ENCODE peak calls at places on chromosomes 1 and 21, in ten cellular contexts. A is effector CD8-positive, alpha-beta T cell; P is naive thymus-derived CD8-positive, alpha-beta T cell; O is putamen; K is neural crest cell; C is left lobe of liver; Z is iPS DF 6.9; S is activated T-helper 1 cell treated with anti-CD3 and anti-CD28 coated beads, Interleukin-2, amount 50 U/mL, for 16 hours; Y is fibroblast of pulmonary artery; F is ELR. M is an unnamed sample.

GRCh38 chr1:78408830-78409229 is 81.9 kb upstream of the PTGFR start:
- DNase-seq in A (no peak), Y (no peak), F (peak), O (no peak), P (no peak), K (no peak), S (no peak), Z (no peak), C (no peak), M (no peak)

GRCh38 chr1:245988393-245989078 is 518.5 kb downstream of the SMYD3 start:
- DNase-seq in Y (peak), K (no peak), A (no peak), F (no peak), P (no peak), O (no peak), C (no peak), S (no peak), Z (no peak), M (no peak)

GRCh38 chr1:43545686-43546387 is 15.2 kb downstream of the PTPRF start:
- DNase-seq in P (no peak), C (peak), S (no peak), F (peak), Z (peak), A (no peak), O (peak), K (peak), Y (no peak), M (peak)

GRCh38 chr1:8152731-8153702 is 126.9 kb upstream of the ERRFI1 start:
- DNase-seq in A (peak), C (no peak), Z (no peak), P (peak), Y (no peak), F (no peak), O (no peak), K (no peak), S (peak), M (no peak)

GRCh38 chr1:53502641-53503432 is 43.6 kb downstream of the DMRTB1 start:
- DNase-seq in A (no peak), P (no peak), S (no peak), O (no peak), Y (no peak), K (no peak), C (no peak), F (no peak), Z (no peak), M (no peak)

GRCh38 chr1:3692593-3692992 is 40.3 kb downstream of the TP73 start:
- DNase-seq in O (no peak), C (no peak), Z (no peak), F (no peak), K (no peak), S (no peak), Y (no peak), A (no peak), P (no peak), M (no peak)

GRCh38 chr1:208203848-208204609 is 40.2 kb downstream of the PLXNA2 start:
- DNase-seq in S (no peak), Y (peak), F (peak), O (no peak), Z (no peak), K (no peak), C (no peak), A (no peak), P (no peak), M (no peak)

GRCh38 chr1:94542088-94542671 is 621 bp upstream of the F3 start:
- DNase-seq in F (peak), Z (no peak), K (no peak), C (peak), Y (peak), P (no peak), S (no peak), A (no peak), O (peak), M (peak)

GRCh38 chr1:52182874-52183400 is 41.0 kb downstream of the ZFYVE9 start:
- DNase-seq in A (no peak), S (no peak), Z (no peak), C (no peak), P (no peak), K (no peak), O (no peak), Y (no peak), F (no peak), M (no peak)

GRCh38 chr1:41382531-41383090 is 21.4 kb downstream of the FOXO6 start:
- DNase-seq in O (no peak), Z (no peak), F (peak), K (no peak), A (no peak), P (no peak), S (no peak), C (no peak), Y (peak), M (no peak)

GRCh38 chr1:84110629-84111028 is 33.4 kb upstream of the PRKACB start:
- DNase-seq in A (no peak), Z (no peak), K (no peak), S (no peak), O (no peak), P (no peak), C (no peak), F (no peak), Y (no peak), M (no peak)

GRCh38 chr1:21341517-21342078 is 51.3 kb upstream of the ECE1 start:
- DNase-seq in A (no peak), S (no peak), F (no peak), Y (no peak), P (no peak), K (no peak), C (no peak), O (no peak), Z (no peak), M (no peak)

GRCh38 chr1:167650266-167651160 is 20.5 kb downstream of the RCSD1 start:
- DNase-seq in Y (no peak), C (no peak), A (no peak), Z (no peak), O (no peak), F (no peak), P (no peak), S (no peak), K (no peak), M (no peak)

GRCh38 chr1:111127923-111128643 is 11.8 kb downstream of the DRAM2 start:
- DNase-seq in K (no peak), P (no peak), C (no peak), A (no peak), Z (no peak), O (peak), Y (no peak), F (no peak), S (no peak), M (no peak)

GRCh38 chr1:21955474-21956281 is 18.6 kb upstream of the HSPG2 start:
- DNase-seq in C (no peak), Y (peak), P (no peak), S (no peak), O (no peak), Z (no peak), K (no peak), A (no peak), F (no peak), M (no peak)

GRCh38 chr1:173426057-173426456 is 51.1 kb upstream of the PRDX6 start:
- DNase-seq in K (no peak), O (no peak), P (no peak), F (peak), Z (no peak), A (no peak), C (no peak), S (no peak), Y (no peak), M (no peak)

GRCh38 chr21:42578761-42579415 is 65.2 kb downstream of the SLC37A1 start:
- DNase-seq in F (no peak), Z (no peak), P (no peak), O (no peak), A (no peak), S (no peak), C (no peak), K (no peak), Y (no peak), M (no peak)

GRCh38 chr1:216222302-216222701 is 200.9 kb downstream of the USH2A start:
- DNase-seq in A (no peak), K (no peak), F (no peak), C (no peak), P (no peak), O (no peak), S (no peak), Y (no peak), Z (no peak), M (no peak)

GRCh38 chr1:206739411-206740076 is 31.0 kb upstream of the IL19 start:
- DNase-seq in K (no peak), S (no peak), Y (no peak), A (no peak), O (no peak), C (no peak), Z (no peak), P (no peak), F (peak), M (no peak)

GRCh38 chr1:155320661-155321576 is at the start of gene RUSC1:
- DNase-seq in O (peak), F (peak), A (peak), P (peak), Y (peak), Z (no peak), S (peak), C (peak), K (peak), M (peak)

GRCh38 chr1:66090863-66091457 is 298.3 kb downstream of the PDE4B start:
- DNase-seq in S (no peak), O (no peak), Z (no peak), F (no peak), A (no peak), Y (peak), C (no peak), P (peak), K (no peak), M (no peak)

GRCh38 chr1:22776051-22776611 is 65.5 kb downstream of the EPHB2 start:
- DNase-seq in F (no peak), P (no peak), Y (no peak), K (no peak), A (no peak), S (no peak), O (no peak), Z (no peak), C (no peak), M (no peak)

GRCh38 chr1:16075337-16076002 is 2.0 kb upstream of the FAM131C start:
- DNase-seq in K (no peak), F (peak), S (no peak), A (no peak), P (no peak), Z (no peak), O (peak), C (no peak), Y (peak), M (no peak)

GRCh38 chr1:201718346-201719202 is 110.4 kb upstream of the IPO9 start:
- DNase-seq in Z (no peak), O (peak), C (no peak), F (no peak), Y (no peak), K (no peak), P (no peak), S (no peak), A (no peak), M (no peak)